ENCODE peak calls at places on chromosomes 1 and 21, in seven cellular contexts. T is DND-41, K is RWPE2, X is IMR-90, S is heart right ventricle, M is sigmoid colon, B is tibial nerve. W is an unnamed sample. For H3K27me3 and H3K4me1, the result is how much of the 10 kb centered on the place peaks cover.

GRCh38 chr1:247857986-247858356 is 984 bp downstream of the TRIM58 start:
- DNase-seq in X (no peak), S (no peak), B (no peak), T (no peak), M (no peak), K (no peak), W (no peak)

GRCh38 chr1:187680823-187681222 is 852.1 kb downstream of the PLA2G4A start:
- DNase-seq in X (peak), B (no peak), M (no peak), S (no peak), T (no peak), K (no peak), W (no peak)

GRCh38 chr1:11388617-11389016 is 90.3 kb upstream of the DISP3 start:
- DNase-seq in T (no peak), B (no peak), M (no peak), S (no peak), X (no peak), K (no peak), W (no peak)

GRCh38 chr1:183237046-183237445 is 51.0 kb downstream of the LAMC2 start:
- DNase-seq in M (no peak), S (no peak), K (no peak), X (no peak), B (no peak), T (no peak), W (no peak)

GRCh38 chr21:43758132-43758619 is 17.9 kb downstream of the CSTB start:
- DNase-seq in B (peak), K (no peak), M (peak), T (no peak), X (peak), S (no peak), W (no peak)

GRCh38 chr1:232667094-232667780 is 37.3 kb upstream of the SIPA1L2 start:
- DNase-seq in T (no peak), X (no peak), B (no peak), M (no peak), S (no peak), K (no peak), W (no peak)

GRCh38 chr1:59128239-59128736 is 168.6 kb upstream of the FGGY start:
- DNase-seq in B (no peak), X (peak), K (no peak), S (no peak), M (no peak), T (no peak), W (no peak)

GRCh38 chr1:27966402-27967105 is 6.8 kb downstream of the XKR8 start:
- DNase-seq in X (no peak), T (no peak), M (no peak), S (no peak), K (no peak), B (no peak), W (no peak)

GRCh38 chr1:177937931-177938330 is 31.9 kb downstream of the SEC16B start:
- DNase-seq in B (no peak), S (no peak), X (peak), M (no peak), K (no peak), T (no peak), W (no peak)

GRCh38 chr1:243253927-243254232 is 1.2 kb downstream of the CEP170 start:
- DNase-seq in K (no peak), S (no peak), M (no peak), T (no peak), B (no peak), X (no peak), W (no peak)

GRCh38 chr21:14096577-14096976 is 114.2 kb downstream of the LIPI start:
- DNase-seq in B (no peak), X (no peak), K (no peak), S (no peak), T (no peak), M (peak), W (no peak)

GRCh38 chr1:92601044-92601443 is 114.3 kb upstream of the GFI1 start:
- DNase-seq in X (no peak), T (no peak), M (no peak), S (no peak), K (no peak), B (no peak), W (no peak)

GRCh38 chr1:10400013-10400412 is 1.1 kb downstream of the PGD start:
- DNase-seq in M (no peak), S (no peak), X (no peak), B (peak), T (no peak), K (no peak), W (no peak)

GRCh38 chr1:36880155-36881070 is 153.9 kb downstream of the GRIK3 start:
- DNase-seq in S (no peak), K (no peak), B (peak), X (no peak), T (no peak), M (no peak), W (no peak)

GRCh38 chr1:29248409-29248808 is 12.1 kb downstream of the PTPRU start:
- DNase-seq in T (no peak), K (no peak), X (no peak), B (no peak), S (no peak), M (no peak), W (no peak)

GRCh38 chr21:16059981-16060380 is 330.2 kb downstream of the USP25 start:
- DNase-seq in M (no peak), B (no peak), K (no peak), X (no peak), S (no peak), T (no peak), W (no peak)

GRCh38 chr1:25182629-25183028 is 49.7 kb downstream of the SYF2 start:
- DNase-seq in T (no peak), K (no peak), X (peak), S (no peak), B (no peak), M (no peak), W (no peak)

GRCh38 chr1:12124693-12125421 is 41.9 kb upstream of the TNFRSF1B start:
- DNase-seq in B (peak), T (peak), X (peak), K (no peak), M (peak), S (peak), W (peak)

GRCh38 chr21:42155045-42155855 is 63.7 kb upstream of the ABCG1 start:
- DNase-seq in B (no peak), M (no peak), X (no peak), K (no peak), S (no peak), T (peak), W (no peak)

GRCh38 chr1:62142550-62142949 is 52.1 kb upstream of the L1TD1 start:
- DNase-seq in B (no peak), S (no peak), M (no peak), X (no peak), T (no peak), K (no peak), W (no peak)

GRCh38 chr1:114509596-114510234 is 1.3 kb downstream of the TRIM33 start:
- DNase-seq in X (no peak), B (no peak), T (no peak), K (no peak), M (no peak), S (no peak), W (no peak)

GRCh38 chr1:210920716-210921694 is 212.9 kb downstream of the KCNH1 start:
- DNase-seq in K (no peak), S (no peak), X (no peak), B (no peak), M (no peak), T (no peak), W (no peak)

GRCh38 chr1:150557065-150557600 is 7.9 kb downstream of the ADAMTSL4 start:
- DNase-seq in M (no peak), S (no peak), B (no peak), X (no peak), T (no peak), K (no peak), W (no peak)

GRCh38 chr1:211326528-211327340 is at the start of gene TRAF5:
- DNase-seq in M (peak), T (peak), S (peak), B (peak), X (peak), K (no peak), W (peak)

GRCh38 chr1:244226440-244226839 is 175.4 kb downstream of the ZBTB18 start:
- DNase-seq in X (peak), T (no peak), K (no peak), B (no peak), M (no peak), S (no peak), W (no peak)

DNA sequence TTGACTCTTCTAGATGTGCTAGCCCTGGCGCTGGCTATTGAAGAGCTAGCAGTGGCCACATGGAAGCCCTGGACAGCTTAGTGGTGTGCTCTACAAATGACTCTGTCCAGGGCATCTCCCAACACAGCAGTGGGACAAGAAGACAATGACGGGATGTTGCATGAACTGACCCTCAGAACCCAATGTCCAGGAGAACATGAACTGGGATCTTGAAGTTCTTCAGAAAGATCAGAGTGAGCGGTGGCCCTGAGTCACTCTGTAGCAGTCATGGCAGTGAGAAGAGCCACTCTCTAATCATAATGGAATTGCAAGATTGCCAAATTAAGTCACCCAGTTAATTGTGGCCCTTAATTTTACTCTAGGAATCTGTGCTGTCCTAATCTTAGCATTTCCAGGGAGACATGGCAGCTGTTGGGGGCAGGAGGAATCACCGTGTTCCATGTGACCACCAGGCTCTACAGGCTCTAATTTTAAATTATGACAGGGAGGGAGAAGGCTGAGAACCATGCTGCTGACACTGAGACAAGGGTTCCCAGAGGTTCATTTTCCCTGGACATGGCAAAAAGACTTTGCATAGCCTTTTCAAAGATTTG is 10.2 kb upstream of the OBSCN start:
- DNase-seq in M (peak), K (no peak), X (no peak), B (no peak), T (no peak), S (no peak), W (no peak)
- H3K27ac ChIP-seq in M (no peak), K (no peak), X (no peak), B (no peak), T (no peak), S (no peak), W (no peak)

GRCh38 chr1:13757693-13758092 is 57.7 kb downstream of the PRDM2 start:
- DNase-seq in T (no peak), B (no peak), M (no peak), X (no peak), K (no peak), S (no peak), W (no peak)
- H3K27me3 ChIP-seq in T (under half), B (under half), M (under half), X (under half), K (under half), S (under half), W (under half)

GRCh38 chr1:223731076-223731770 is 18.9 kb downstream of the CAPN2 start:
- DNase-seq in S (peak), K (no peak), X (peak), M (peak), B (peak), T (no peak), W (no peak)
- H3K4me1 ChIP-seq in S (half or more), K (under half), X (under half), M (under half), B (under half), T (under half), W (under half)

DNA sequence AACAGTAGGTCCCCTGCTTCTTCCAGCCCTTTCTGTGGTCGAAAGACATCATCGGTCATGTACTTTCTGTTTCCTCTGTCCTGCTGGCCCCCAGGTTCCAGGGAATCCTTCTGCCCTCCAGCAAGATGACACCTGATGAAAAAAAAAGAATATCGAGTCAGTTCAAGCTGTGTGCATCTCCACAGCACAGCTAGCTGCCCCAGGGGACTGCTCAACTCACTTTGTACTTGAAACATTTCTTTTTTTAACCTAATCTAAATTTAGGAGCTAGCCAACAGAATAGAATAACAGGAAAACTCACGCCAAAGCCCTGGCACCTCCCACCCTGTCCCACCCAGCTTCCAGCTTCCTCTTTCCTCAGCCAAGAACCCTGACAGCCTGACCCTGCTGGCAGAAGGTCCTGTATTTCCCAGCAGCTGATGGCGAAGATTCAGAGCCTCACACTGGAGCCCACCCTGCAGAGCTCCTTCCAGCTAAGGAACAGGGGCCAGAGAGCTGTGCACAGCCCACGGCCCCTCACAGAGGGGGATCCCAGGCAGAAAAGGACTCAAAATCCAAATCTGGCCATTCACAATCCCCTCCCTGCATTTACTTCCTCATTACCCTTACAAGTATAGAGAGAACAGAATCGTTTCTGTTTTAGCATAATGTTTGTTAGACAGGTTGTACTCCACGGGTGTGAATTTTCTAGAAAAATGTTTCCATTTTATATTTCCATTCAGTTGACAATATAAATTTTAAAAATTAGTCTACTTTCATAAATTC is 176.4 kb downstream of the PSMG1 start:
- DNase-seq in B (peak), X (no peak), M (no peak), T (no peak), S (peak), K (no peak), W (no peak)
- H3K27ac ChIP-seq in B (peak), X (no peak), M (peak), T (peak), S (peak), K (peak), W (no peak)

GRCh38 chr1:47638240-47638639 is 200.4 kb downstream of the FOXD2 start:
- DNase-seq in T (no peak), K (no peak), M (peak), B (no peak), S (no peak), X (no peak), W (no peak)

GRCh38 chr1:47635111-47635510 is 197.3 kb downstream of the FOXD2 start:
- DNase-seq in S (no peak), T (no peak), X (no peak), B (no peak), M (no peak), K (no peak), W (no peak)

GRCh38 chr1:47638713-47639112 is 200.9 kb downstream of the FOXD2 start:
- DNase-seq in X (no peak), S (no peak), B (no peak), T (no peak), K (no peak), M (peak), W (no peak)

GRCh38 chr1:47635597-47635996 is 197.8 kb downstream of the FOXD2 start:
- DNase-seq in M (no peak), X (no peak), S (no peak), T (no peak), K (no peak), B (no peak), W (no peak)

DNA sequence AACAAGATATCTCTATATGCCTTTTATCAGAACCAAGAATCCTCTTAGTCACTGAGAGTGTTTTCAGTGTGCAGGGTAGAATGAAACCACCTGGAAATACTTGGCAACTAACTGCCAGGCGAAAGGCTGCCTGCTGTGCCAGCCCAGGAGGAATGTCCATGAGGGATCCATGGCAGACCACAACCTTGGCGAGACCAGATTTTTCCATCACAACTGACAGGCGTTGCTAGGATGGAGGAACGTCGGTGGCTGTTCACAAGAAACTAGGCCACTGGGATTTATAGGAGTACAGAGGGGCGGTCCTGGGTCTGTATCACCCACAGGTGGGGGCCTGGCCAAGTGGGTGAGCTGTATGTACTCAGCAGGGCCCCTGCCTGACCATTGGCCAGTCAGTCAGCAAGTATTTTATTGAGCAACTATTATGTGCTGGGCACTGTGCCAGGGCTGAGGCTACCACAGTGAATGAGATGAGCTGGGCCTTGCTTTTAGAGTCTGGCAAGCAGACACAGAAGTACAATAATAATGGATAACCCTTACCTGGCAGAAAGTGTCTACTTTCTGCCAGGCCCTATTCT is 199.4 kb downstream of the FOXD2 start:
- DNase-seq in K (no peak), M (no peak), X (no peak), T (no peak), S (no peak), B (no peak), W (no peak)
- H3K27me3 ChIP-seq in K (under half), M (under half), X (under half), T (under half), S (under half), B (under half), W (under half)

GRCh38 chr21:38833122-38833521 is 27.4 kb downstream of the ETS2 start:
- DNase-seq in K (no peak), M (no peak), X (no peak), B (no peak), S (no peak), T (no peak), W (no peak)

GRCh38 chr21:38837806-38838461 is 32.2 kb downstream of the ETS2 start:
- DNase-seq in M (no peak), K (no peak), B (no peak), T (no peak), S (no peak), X (no peak), W (no peak)

GRCh38 chr21:38832664-38833063 is 26.9 kb downstream of the ETS2 start:
- DNase-seq in X (no peak), S (no peak), T (no peak), B (no peak), K (no peak), M (no peak), W (no peak)

GRCh38 chr21:38831526-38832467 is 26.1 kb downstream of the ETS2 start:
- DNase-seq in S (no peak), B (peak), K (no peak), M (peak), T (peak), X (peak), W (peak)

DNA sequence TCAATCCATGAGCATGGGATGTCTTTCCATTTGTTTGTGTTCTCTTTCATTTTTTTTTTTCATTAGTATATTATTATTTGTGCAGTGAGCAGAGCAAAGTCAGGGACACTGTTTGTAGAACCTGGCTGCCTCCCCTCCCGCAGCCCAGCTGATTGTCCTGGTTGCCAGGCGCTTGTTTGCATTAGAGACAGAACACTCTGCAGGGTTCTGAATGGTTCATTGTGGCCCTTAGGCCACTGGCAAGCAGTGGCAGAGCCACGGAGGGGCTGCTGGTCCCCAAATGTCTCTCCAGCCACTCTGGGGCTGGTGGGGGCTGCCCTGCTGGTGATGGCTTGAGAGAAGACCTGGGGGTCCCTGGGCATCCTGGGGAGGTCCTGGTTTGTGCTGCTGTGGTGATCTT is 29.0 kb downstream of the ETS2 start:
- DNase-seq in T (no peak), B (no peak), X (no peak), K (no peak), M (no peak), S (no peak), W (no peak)
- H3K4me1 ChIP-seq in T (under half), B (under half), X (under half), K (under half), M (under half), S (under half), W (under half)

GRCh38 chr1:220881918-220882891 is 3.0 kb downstream of the HLX start:
- DNase-seq in S (peak), M (peak), T (no peak), K (no peak), B (no peak), X (peak), W (no peak)

GRCh38 chr1:220884981-220885918 is 6.0 kb downstream of the HLX start:
- DNase-seq in K (no peak), X (no peak), S (no peak), M (no peak), T (no peak), B (no peak), W (no peak)

GRCh38 chr1:220885971-220886370 is 6.7 kb downstream of the HLX start:
- DNase-seq in T (no peak), M (no peak), K (no peak), X (no peak), S (no peak), B (no peak), W (no peak)

GRCh38 chr1:220886470-220887201 is 7.4 kb downstream of the HLX start:
- DNase-seq in X (no peak), T (no peak), S (no peak), K (no peak), M (no peak), B (no peak), W (no peak)

DNA sequence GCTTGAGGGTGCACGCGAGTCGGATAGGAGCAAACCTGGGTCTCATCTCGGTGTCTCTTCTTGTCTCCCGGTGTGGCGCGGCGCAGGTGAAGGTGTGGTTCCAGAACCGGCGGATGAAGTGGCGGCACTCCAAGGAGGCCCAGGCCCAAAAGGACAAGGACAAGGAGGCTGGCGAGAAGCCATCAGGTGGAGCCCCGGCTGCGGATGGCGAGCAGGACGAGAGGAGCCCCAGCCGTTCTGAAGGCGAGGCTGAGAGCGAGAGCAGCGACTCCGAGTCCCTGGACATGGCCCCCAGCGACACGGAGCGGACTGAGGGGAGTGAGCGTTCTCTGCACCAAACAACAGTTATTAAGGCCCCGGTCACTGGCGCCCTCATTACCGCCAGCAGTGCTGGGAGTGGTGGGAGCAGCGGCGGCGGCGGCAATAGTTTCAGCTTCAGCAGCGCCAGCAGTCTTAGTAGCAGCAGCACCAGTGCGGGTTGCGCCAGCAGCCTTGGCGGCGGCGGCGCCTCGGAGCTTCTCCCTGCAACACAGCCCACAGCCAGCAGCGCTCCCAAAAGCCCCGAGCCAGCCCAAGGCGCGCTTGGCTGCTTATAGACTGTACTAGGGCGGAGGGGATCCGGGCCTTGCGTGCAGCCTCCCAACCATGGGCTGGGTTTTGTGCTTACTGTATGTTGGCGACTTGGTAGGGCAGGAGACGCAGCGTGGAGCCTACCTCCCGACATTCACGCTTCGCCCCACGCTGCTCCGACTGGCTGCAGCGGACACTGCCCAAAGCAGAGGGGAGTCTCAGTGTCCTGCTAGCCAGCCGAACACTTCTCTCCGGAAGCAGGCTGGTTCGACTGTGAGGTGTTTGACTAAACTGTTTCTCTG is 5.1 kb downstream of the HLX start:
- DNase-seq in X (no peak), S (peak), M (no peak), B (no peak), K (no peak), T (no peak), W (no peak)
- H3K27ac ChIP-seq in X (no peak), S (no peak), M (no peak), B (no peak), K (no peak), T (no peak), W (no peak)

W was measured in CD4-positive, CD25-positive, alpha-beta regulatory T cell.